ENCODE peak calls at places on chromosomes 16 and 17, in eight cellular contexts. One of them, this sample, is unnamed.

GRCh38 chr17:43546317-43547188 is at the start of gene ETV4:
- DNase-seq in CD8-positive, alpha-beta memory T cell: peak; percentile 83
- DNase-seq in DMS 273 treated with DMSO at 0.1 percent for 48 hours: peak; percentile 73
- DNase-seq in EL: peak; percentile 95
- DNase-seq in stimulated activated CD8-positive, alpha-beta memory T cell treated with anti-CD3 and anti-CD28 coated beads, Interleukin-4, amount 100 ng/mL, for 1 hour: peak; percentile 60
- DNase-seq in posterior cingulate gyrus: peak; percentile 88
- DNase-seq in foreskin melanocyte: peak; percentile 90
- DNase-seq in fibroblast of mammary gland: peak; percentile 87
- DNase-seq in this sample: peak; percentile 98

GRCh38 chr17:80755650-80756405 is 211.2 kb downstream of the RPTOR start:
- DNase-seq in CD8-positive, alpha-beta memory T cell: no peak
- DNase-seq in DMS 273 treated with DMSO at 0.1 percent for 48 hours: no peak
- DNase-seq in EL: no peak
- DNase-seq in stimulated activated CD8-positive, alpha-beta memory T cell treated with anti-CD3 and anti-CD28 coated beads, Interleukin-4, amount 100 ng/mL, for 1 hour: no peak
- DNase-seq in posterior cingulate gyrus: no peak
- DNase-seq in foreskin melanocyte: no peak
- DNase-seq in fibroblast of mammary gland: no peak
- DNase-seq in this sample: no peak

GRCh38 chr17:44689492-44690217 is at the start of gene CCDC43:
- DNase-seq in CD8-positive, alpha-beta memory T cell: peak; percentile 88
- DNase-seq in DMS 273 treated with DMSO at 0.1 percent for 48 hours: peak; percentile 64
- DNase-seq in EL: peak; percentile 97
- DNase-seq in stimulated activated CD8-positive, alpha-beta memory T cell treated with anti-CD3 and anti-CD28 coated beads, Interleukin-4, amount 100 ng/mL, for 1 hour: peak; percentile 75
- DNase-seq in posterior cingulate gyrus: peak; percentile 91
- DNase-seq in foreskin melanocyte: peak; percentile 99
- DNase-seq in fibroblast of mammary gland: peak; percentile 95
- DNase-seq in this sample: peak; percentile 87

GRCh38 chr17:68566145-68566738 is 34.9 kb downstream of the FAM20A start:
- DNase-seq in CD8-positive, alpha-beta memory T cell: no peak
- DNase-seq in DMS 273 treated with DMSO at 0.1 percent for 48 hours: no peak
- DNase-seq in EL: no peak
- DNase-seq in stimulated activated CD8-positive, alpha-beta memory T cell treated with anti-CD3 and anti-CD28 coated beads, Interleukin-4, amount 100 ng/mL, for 1 hour: no peak
- DNase-seq in posterior cingulate gyrus: no peak
- DNase-seq in foreskin melanocyte: no peak
- DNase-seq in fibroblast of mammary gland: peak; percentile 53
- DNase-seq in this sample: no peak

GRCh38 chr16:87201052-87201451 is 116.1 kb downstream of the C16orf95 start:
- DNase-seq in CD8-positive, alpha-beta memory T cell: no peak
- DNase-seq in DMS 273 treated with DMSO at 0.1 percent for 48 hours: no peak
- DNase-seq in EL: peak; percentile 98
- DNase-seq in stimulated activated CD8-positive, alpha-beta memory T cell treated with anti-CD3 and anti-CD28 coated beads, Interleukin-4, amount 100 ng/mL, for 1 hour: no peak
- DNase-seq in posterior cingulate gyrus: peak; percentile 13
- DNase-seq in foreskin melanocyte: no peak
- DNase-seq in fibroblast of mammary gland: peak; percentile 100
- DNase-seq in this sample: no peak

GRCh38 chr17:42407289-42407836 is 15.7 kb downstream of the CAVIN1 start:
- DNase-seq in CD8-positive, alpha-beta memory T cell: peak; percentile 54
- DNase-seq in DMS 273 treated with DMSO at 0.1 percent for 48 hours: peak; percentile 72
- DNase-seq in EL: peak; percentile 65
- DNase-seq in stimulated activated CD8-positive, alpha-beta memory T cell treated with anti-CD3 and anti-CD28 coated beads, Interleukin-4, amount 100 ng/mL, for 1 hour: no peak
- DNase-seq in posterior cingulate gyrus: peak; percentile 82
- DNase-seq in foreskin melanocyte: no peak
- DNase-seq in fibroblast of mammary gland: peak; percentile 60
- DNase-seq in this sample: peak; percentile 87

GRCh38 chr16:30559690-30560089 is 1.5 kb upstream of the ZNF764 start:
- DNase-seq in CD8-positive, alpha-beta memory T cell: no peak
- DNase-seq in DMS 273 treated with DMSO at 0.1 percent for 48 hours: no peak
- DNase-seq in EL: no peak
- DNase-seq in stimulated activated CD8-positive, alpha-beta memory T cell treated with anti-CD3 and anti-CD28 coated beads, Interleukin-4, amount 100 ng/mL, for 1 hour: no peak
- DNase-seq in posterior cingulate gyrus: no peak
- DNase-seq in foreskin melanocyte: no peak
- DNase-seq in fibroblast of mammary gland: no peak
- DNase-seq in this sample: no peak

GRCh38 chr17:13736915-13737314 is 135.2 kb upstream of the HS3ST3A1 start:
- DNase-seq in CD8-positive, alpha-beta memory T cell: no peak
- DNase-seq in DMS 273 treated with DMSO at 0.1 percent for 48 hours: no peak
- DNase-seq in EL: peak; percentile 77
- DNase-seq in stimulated activated CD8-positive, alpha-beta memory T cell treated with anti-CD3 and anti-CD28 coated beads, Interleukin-4, amount 100 ng/mL, for 1 hour: no peak
- DNase-seq in posterior cingulate gyrus: no peak
- DNase-seq in foreskin melanocyte: no peak
- DNase-seq in fibroblast of mammary gland: peak; percentile 88
- DNase-seq in this sample: no peak

GRCh38 chr16:9072806-9073341 is 18.6 kb upstream of the HAPSTR1 start:
- DNase-seq in CD8-positive, alpha-beta memory T cell: no peak
- DNase-seq in DMS 273 treated with DMSO at 0.1 percent for 48 hours: no peak
- DNase-seq in EL: peak; percentile 61
- DNase-seq in stimulated activated CD8-positive, alpha-beta memory T cell treated with anti-CD3 and anti-CD28 coated beads, Interleukin-4, amount 100 ng/mL, for 1 hour: no peak
- DNase-seq in posterior cingulate gyrus: no peak
- DNase-seq in foreskin melanocyte: no peak
- DNase-seq in fibroblast of mammary gland: peak; percentile 94
- DNase-seq in this sample: no peak

GRCh38 chr16:87492241-87492635 is 586 bp downstream of the ZCCHC14 start:
- DNase-seq in CD8-positive, alpha-beta memory T cell: no peak
- DNase-seq in DMS 273 treated with DMSO at 0.1 percent for 48 hours: no peak
- DNase-seq in EL: no peak
- DNase-seq in stimulated activated CD8-positive, alpha-beta memory T cell treated with anti-CD3 and anti-CD28 coated beads, Interleukin-4, amount 100 ng/mL, for 1 hour: no peak
- DNase-seq in posterior cingulate gyrus: no peak
- DNase-seq in foreskin melanocyte: no peak
- DNase-seq in fibroblast of mammary gland: no peak
- DNase-seq in this sample: no peak

GRCh38 chr17:7889166-7889584 is 586 bp downstream of the CHD3 start:
- DNase-seq in CD8-positive, alpha-beta memory T cell: no peak
- DNase-seq in DMS 273 treated with DMSO at 0.1 percent for 48 hours: peak; percentile 91
- DNase-seq in EL: peak; percentile 95
- DNase-seq in stimulated activated CD8-positive, alpha-beta memory T cell treated with anti-CD3 and anti-CD28 coated beads, Interleukin-4, amount 100 ng/mL, for 1 hour: no peak
- DNase-seq in posterior cingulate gyrus: peak; percentile 92
- DNase-seq in foreskin melanocyte: peak; percentile 78
- DNase-seq in fibroblast of mammary gland: peak; percentile 96
- DNase-seq in this sample: peak; percentile 92

GRCh38 chr16:58201163-58201562 is 3.3 kb upstream of the CSNK2A2 start:
- DNase-seq in CD8-positive, alpha-beta memory T cell: no peak
- DNase-seq in DMS 273 treated with DMSO at 0.1 percent for 48 hours: no peak
- DNase-seq in EL: no peak
- DNase-seq in stimulated activated CD8-positive, alpha-beta memory T cell treated with anti-CD3 and anti-CD28 coated beads, Interleukin-4, amount 100 ng/mL, for 1 hour: no peak
- DNase-seq in posterior cingulate gyrus: no peak
- DNase-seq in foreskin melanocyte: no peak
- DNase-seq in fibroblast of mammary gland: no peak
- DNase-seq in this sample: no peak

GRCh38 chr17:66760324-66760723 is 74.6 kb upstream of the CACNG5 start:
- DNase-seq in CD8-positive, alpha-beta memory T cell: no peak
- DNase-seq in DMS 273 treated with DMSO at 0.1 percent for 48 hours: no peak
- DNase-seq in EL: no peak
- DNase-seq in stimulated activated CD8-positive, alpha-beta memory T cell treated with anti-CD3 and anti-CD28 coated beads, Interleukin-4, amount 100 ng/mL, for 1 hour: no peak
- DNase-seq in posterior cingulate gyrus: no peak
- DNase-seq in foreskin melanocyte: no peak
- DNase-seq in fibroblast of mammary gland: no peak
- DNase-seq in this sample: no peak

GRCh38 chr17:77363821-77364361 is 223.1 kb downstream of the SEC14L1 start:
- DNase-seq in CD8-positive, alpha-beta memory T cell: peak; percentile 26
- DNase-seq in DMS 273 treated with DMSO at 0.1 percent for 48 hours: no peak
- DNase-seq in EL: peak; percentile 54
- DNase-seq in stimulated activated CD8-positive, alpha-beta memory T cell treated with anti-CD3 and anti-CD28 coated beads, Interleukin-4, amount 100 ng/mL, for 1 hour: no peak
- DNase-seq in posterior cingulate gyrus: no peak
- DNase-seq in foreskin melanocyte: no peak
- DNase-seq in fibroblast of mammary gland: peak; percentile 68
- DNase-seq in this sample: peak; percentile 67

GRCh38 chr17:71068351-71068750 is 899.0 kb downstream of the KCNJ2 start:
- DNase-seq in CD8-positive, alpha-beta memory T cell: no peak
- DNase-seq in DMS 273 treated with DMSO at 0.1 percent for 48 hours: no peak
- DNase-seq in EL: no peak
- DNase-seq in stimulated activated CD8-positive, alpha-beta memory T cell treated with anti-CD3 and anti-CD28 coated beads, Interleukin-4, amount 100 ng/mL, for 1 hour: no peak
- DNase-seq in posterior cingulate gyrus: no peak
- DNase-seq in foreskin melanocyte: peak; percentile 10
- DNase-seq in fibroblast of mammary gland: peak; percentile 41
- DNase-seq in this sample: no peak

GRCh38 chr16:65769776-65770438 is 596.6 kb upstream of the CDH5 start:
- DNase-seq in CD8-positive, alpha-beta memory T cell: no peak
- DNase-seq in DMS 273 treated with DMSO at 0.1 percent for 48 hours: no peak
- DNase-seq in EL: peak; percentile 36
- DNase-seq in stimulated activated CD8-positive, alpha-beta memory T cell treated with anti-CD3 and anti-CD28 coated beads, Interleukin-4, amount 100 ng/mL, for 1 hour: no peak
- DNase-seq in posterior cingulate gyrus: no peak
- DNase-seq in foreskin melanocyte: no peak
- DNase-seq in fibroblast of mammary gland: no peak
- DNase-seq in this sample: no peak

GRCh38 chr16:4404967-4405696 is 11.3 kb downstream of the CORO7 start:
- DNase-seq in CD8-positive, alpha-beta memory T cell: no peak
- DNase-seq in DMS 273 treated with DMSO at 0.1 percent for 48 hours: no peak
- DNase-seq in EL: no peak
- DNase-seq in stimulated activated CD8-positive, alpha-beta memory T cell treated with anti-CD3 and anti-CD28 coated beads, Interleukin-4, amount 100 ng/mL, for 1 hour: no peak
- DNase-seq in posterior cingulate gyrus: no peak
- DNase-seq in foreskin melanocyte: no peak
- DNase-seq in fibroblast of mammary gland: no peak
- DNase-seq in this sample: no peak

GRCh38 chr17:48868916-48869500 is 23.6 kb upstream of the ATP5MC1 start:
- DNase-seq in CD8-positive, alpha-beta memory T cell: no peak
- DNase-seq in DMS 273 treated with DMSO at 0.1 percent for 48 hours: no peak
- DNase-seq in EL: no peak
- DNase-seq in stimulated activated CD8-positive, alpha-beta memory T cell treated with anti-CD3 and anti-CD28 coated beads, Interleukin-4, amount 100 ng/mL, for 1 hour: no peak
- DNase-seq in posterior cingulate gyrus: no peak
- DNase-seq in foreskin melanocyte: no peak
- DNase-seq in fibroblast of mammary gland: no peak
- DNase-seq in this sample: no peak

GRCh38 chr16:47925811-47926460 is 229.9 kb downstream of the ABCC12 start:
- DNase-seq in CD8-positive, alpha-beta memory T cell: no peak
- DNase-seq in DMS 273 treated with DMSO at 0.1 percent for 48 hours: no peak
- DNase-seq in EL: peak; percentile 78
- DNase-seq in stimulated activated CD8-positive, alpha-beta memory T cell treated with anti-CD3 and anti-CD28 coated beads, Interleukin-4, amount 100 ng/mL, for 1 hour: no peak
- DNase-seq in posterior cingulate gyrus: no peak
- DNase-seq in foreskin melanocyte: no peak
- DNase-seq in fibroblast of mammary gland: no peak
- DNase-seq in this sample: no peak

GRCh38 chr17:39642675-39643074 is 5.7 kb downstream of the STARD3 start:
- DNase-seq in CD8-positive, alpha-beta memory T cell: no peak
- DNase-seq in DMS 273 treated with DMSO at 0.1 percent for 48 hours: no peak
- DNase-seq in EL: no peak
- DNase-seq in stimulated activated CD8-positive, alpha-beta memory T cell treated with anti-CD3 and anti-CD28 coated beads, Interleukin-4, amount 100 ng/mL, for 1 hour: no peak
- DNase-seq in posterior cingulate gyrus: no peak
- DNase-seq in foreskin melanocyte: no peak
- DNase-seq in fibroblast of mammary gland: no peak
- DNase-seq in this sample: no peak

GRCh38 chr16:35391328-35391727 is 1931.9 kb downstream of the TP53TG3F start:
- DNase-seq in CD8-positive, alpha-beta memory T cell: no peak
- DNase-seq in DMS 273 treated with DMSO at 0.1 percent for 48 hours: no peak
- DNase-seq in EL: peak; percentile 5
- DNase-seq in stimulated activated CD8-positive, alpha-beta memory T cell treated with anti-CD3 and anti-CD28 coated beads, Interleukin-4, amount 100 ng/mL, for 1 hour: no peak
- DNase-seq in posterior cingulate gyrus: peak; percentile 41
- DNase-seq in foreskin melanocyte: peak; percentile 12
- DNase-seq in fibroblast of mammary gland: peak; percentile 20
- DNase-seq in this sample: no peak

GRCh38 chr17:76331083-76331482 is 22.6 kb downstream of the PRPSAP1 start:
- DNase-seq in CD8-positive, alpha-beta memory T cell: no peak
- DNase-seq in DMS 273 treated with DMSO at 0.1 percent for 48 hours: no peak
- DNase-seq in EL: no peak
- DNase-seq in stimulated activated CD8-positive, alpha-beta memory T cell treated with anti-CD3 and anti-CD28 coated beads, Interleukin-4, amount 100 ng/mL, for 1 hour: no peak
- DNase-seq in posterior cingulate gyrus: no peak
- DNase-seq in foreskin melanocyte: no peak
- DNase-seq in fibroblast of mammary gland: no peak
- DNase-seq in this sample: no peak

GRCh38 chr16:54285414-54286066 is 1.0 kb downstream of the IRX3 start:
- DNase-seq in CD8-positive, alpha-beta memory T cell: no peak
- DNase-seq in DMS 273 treated with DMSO at 0.1 percent for 48 hours: no peak
- DNase-seq in EL: peak; percentile 68
- DNase-seq in stimulated activated CD8-positive, alpha-beta memory T cell treated with anti-CD3 and anti-CD28 coated beads, Interleukin-4, amount 100 ng/mL, for 1 hour: no peak
- DNase-seq in posterior cingulate gyrus: no peak
- DNase-seq in foreskin melanocyte: peak; percentile 48
- DNase-seq in fibroblast of mammary gland: peak; percentile 39
- DNase-seq in this sample: no peak

GRCh38 chr16:47523342-47524006 is 62.3 kb downstream of the PHKB start:
- DNase-seq in CD8-positive, alpha-beta memory T cell: no peak
- DNase-seq in DMS 273 treated with DMSO at 0.1 percent for 48 hours: no peak
- DNase-seq in EL: no peak
- DNase-seq in stimulated activated CD8-positive, alpha-beta memory T cell treated with anti-CD3 and anti-CD28 coated beads, Interleukin-4, amount 100 ng/mL, for 1 hour: no peak
- DNase-seq in posterior cingulate gyrus: no peak
- DNase-seq in foreskin melanocyte: no peak
- DNase-seq in fibroblast of mammary gland: no peak
- DNase-seq in this sample: no peak

GRCh38 chr17:29384901-29385300 is 5.3 kb upstream of the TAOK1 start:
- DNase-seq in CD8-positive, alpha-beta memory T cell: no peak
- DNase-seq in DMS 273 treated with DMSO at 0.1 percent for 48 hours: no peak
- DNase-seq in EL: no peak
- DNase-seq in stimulated activated CD8-positive, alpha-beta memory T cell treated with anti-CD3 and anti-CD28 coated beads, Interleukin-4, amount 100 ng/mL, for 1 hour: no peak
- DNase-seq in posterior cingulate gyrus: no peak
- DNase-seq in foreskin melanocyte: no peak
- DNase-seq in fibroblast of mammary gland: no peak
- DNase-seq in this sample: no peak

GRCh38 chr17:59675231-59675630 is 32.0 kb downstream of the PTRH2 start:
- DNase-seq in CD8-positive, alpha-beta memory T cell: no peak
- DNase-seq in DMS 273 treated with DMSO at 0.1 percent for 48 hours: no peak
- DNase-seq in EL: no peak
- DNase-seq in stimulated activated CD8-positive, alpha-beta memory T cell treated with anti-CD3 and anti-CD28 coated beads, Interleukin-4, amount 100 ng/mL, for 1 hour: no peak
- DNase-seq in posterior cingulate gyrus: no peak
- DNase-seq in foreskin melanocyte: no peak
- DNase-seq in fibroblast of mammary gland: no peak
- DNase-seq in this sample: no peak

This sample was measured in cerebellum.